ENCODE peak calls at places on chromosomes 11 and 22, in eight cellular contexts. E is fibroblast of lung; B is CD8-positive, alpha-beta memory T cell; W is cardiac muscle cell; R is CD4-positive, alpha-beta T cell; L is dorsolateral prefrontal cortex; D is transverse colon; N is mammary epithelial cell. T is an unnamed sample.

GRCh38 chr22:50184004-50184461 is 1.7 kb upstream of the TRABD start:
- DNase-seq in D (peak), R (no peak), L (no peak), N (no peak), B (peak), W (peak), E (peak), T (no peak)

GRCh38 chr11:20360650-20361049 is 2.9 kb upstream of the HTATIP2 start:
- DNase-seq in L (no peak), R (no peak), W (no peak), E (peak), B (peak), D (peak), N (peak), T (no peak)

GRCh38 chr11:69401715-69402114 is 79.7 kb upstream of the LINC01488 start:
- DNase-seq in E (no peak), B (no peak), W (no peak), D (no peak), R (no peak), N (no peak), L (no peak), T (no peak)

GRCh38 chr11:40269865-40270264 is 1189.6 kb downstream of the LRRC4C start:
- DNase-seq in L (no peak), R (no peak), B (no peak), W (no peak), E (peak), D (no peak), N (no peak), T (no peak)

GRCh38 chr11:119447664-119448242 is 24.8 kb upstream of the THY1 start:
- DNase-seq in N (peak), E (no peak), W (no peak), L (peak), R (no peak), D (no peak), B (no peak), T (no peak)

GRCh38 chr22:26707090-26707489 is 49.7 kb downstream of the MIAT start:
- DNase-seq in L (no peak), B (no peak), W (no peak), E (peak), R (no peak), D (no peak), N (no peak), T (no peak)

GRCh38 chr11:33191456-33191855 is 30.2 kb upstream of the CSTF3 start:
- DNase-seq in B (no peak), R (no peak), W (no peak), N (no peak), E (no peak), L (no peak), D (no peak), T (no peak)

GRCh38 chr11:117574551-117574950 is 222.5 kb downstream of the DSCAML1 start:
- DNase-seq in N (no peak), R (no peak), L (no peak), E (no peak), W (no peak), D (no peak), B (no peak), T (no peak)

GRCh38 chr11:115503886-115504278 is 333 bp downstream of the CADM1 start:
- DNase-seq in E (no peak), R (no peak), N (peak), W (no peak), L (no peak), D (no peak), B (no peak), T (no peak)

GRCh38 chr11:21229224-21229623 is 559.8 kb downstream of the NELL1 start:
- DNase-seq in E (no peak), L (no peak), R (no peak), W (no peak), D (no peak), B (no peak), N (no peak), T (no peak)

GRCh38 chr11:8066911-8067455 is 14.0 kb upstream of the TUB start:
- DNase-seq in N (no peak), B (no peak), W (no peak), E (peak), R (no peak), L (no peak), D (no peak), T (no peak)

GRCh38 chr22:33381531-33382406 is 323.6 kb upstream of the SYN3 start:
- DNase-seq in B (no peak), L (no peak), R (no peak), N (no peak), E (no peak), W (no peak), D (no peak), T (no peak)

GRCh38 chr11:69630009-69630870 is 10.7 kb upstream of the CCND1 start:
- DNase-seq in W (no peak), E (no peak), N (no peak), R (no peak), L (no peak), B (no peak), D (no peak), T (no peak)

GRCh38 chr11:24155792-24156191 is 341.1 kb upstream of the LUZP2 start:
- DNase-seq in R (no peak), L (no peak), N (no peak), D (no peak), E (no peak), B (no peak), W (no peak), T (no peak)

GRCh38 chr22:32311551-32312071 is 46.1 kb upstream of the RFPL3 start:
- DNase-seq in D (no peak), W (no peak), N (no peak), E (no peak), B (no peak), R (no peak), L (no peak), T (peak)

GRCh38 chr22:42925598-42925997 is 68.5 kb upstream of the ARFGAP3 start:
- DNase-seq in B (no peak), L (no peak), R (no peak), N (no peak), W (no peak), E (no peak), D (no peak), T (no peak)

GRCh38 chr11:65833297-65834030 is at the start of gene SNX32:
- DNase-seq in D (peak), L (peak), R (peak), B (peak), N (peak), E (peak), W (peak), T (peak)

GRCh38 chr11:45082744-45083543 is 63.5 kb upstream of the PRDM11 start:
- DNase-seq in N (no peak), D (no peak), R (no peak), E (no peak), W (no peak), B (no peak), L (no peak), T (no peak)

GRCh38 chr11:34644669-34645406 is 23.9 kb downstream of the EHF start:
- DNase-seq in R (no peak), W (no peak), D (no peak), B (no peak), N (peak), L (no peak), E (peak), T (peak)

GRCh38 chr22:29517215-29517908 is 36.2 kb downstream of the THOC5 start:
- DNase-seq in W (no peak), N (no peak), R (no peak), E (no peak), D (no peak), B (no peak), L (no peak), T (no peak)

GRCh38 chr22:49793871-49794270 is 33.8 kb downstream of the BRD1 start:
- DNase-seq in N (no peak), B (no peak), W (no peak), D (no peak), L (no peak), R (no peak), E (no peak), T (no peak)

GRCh38 chr11:2990617-2991476 is 1.3 kb downstream of the NAP1L4 start:
- DNase-seq in N (peak), L (no peak), E (peak), B (no peak), W (peak), D (peak), R (no peak), T (no peak)

GRCh38 chr22:24758164-24758799 is 16.2 kb downstream of the PIWIL3 start:
- DNase-seq in R (peak), D (peak), L (no peak), N (peak), E (peak), B (peak), W (peak), T (peak)

GRCh38 chr11:72834905-72835304 is 20.7 kb downstream of the ATG16L2 start:
- DNase-seq in W (no peak), R (no peak), N (no peak), L (no peak), B (no peak), D (no peak), E (no peak), T (no peak)

GRCh38 chr11:2668876-2669275 is 30.9 kb downstream of the KCNQ1OT1 start:
- DNase-seq in L (no peak), N (no peak), E (no peak), R (no peak), B (no peak), W (no peak), D (no peak), T (no peak)

GRCh38 chr11:126334665-126335462 is 20.6 kb upstream of the ST3GAL4 start:
- DNase-seq in L (no peak), B (no peak), E (peak), N (no peak), R (no peak), D (no peak), W (no peak), T (no peak)

GRCh38 chr11:100980156-100980555 is 149.5 kb downstream of the PGR start:
- DNase-seq in B (no peak), E (no peak), L (no peak), D (no peak), R (no peak), W (no peak), N (no peak), T (no peak)

GRCh38 chr22:39738746-39739145 is 154.8 kb downstream of the ENTHD1 start:
- DNase-seq in B (no peak), R (no peak), D (no peak), L (no peak), W (no peak), N (no peak), E (peak), T (no peak)

GRCh38 chr22:39502789-39503464 is 837 bp downstream of the MIEF1 start:
- DNase-seq in L (no peak), D (no peak), R (no peak), W (no peak), E (no peak), N (no peak), B (no peak), T (peak)

GRCh38 chr11:28659716-28660348 is 551.6 kb downstream of the METTL15 start:
- DNase-seq in E (no peak), D (no peak), N (no peak), W (no peak), L (no peak), R (no peak), B (no peak), T (no peak)

GRCh38 chr11:60756307-60757032 is at the start of gene MS4A15:
- DNase-seq in D (no peak), W (peak), L (no peak), N (peak), B (no peak), R (no peak), E (peak), T (no peak)

GRCh38 chr11:110422306-110422924 is 7.3 kb upstream of the FDX1 start:
- DNase-seq in L (no peak), W (no peak), D (no peak), B (no peak), R (no peak), N (no peak), E (no peak), T (no peak)

GRCh38 chr22:48477031-48477721 is 1350.5 kb downstream of the BRD1 start:
- DNase-seq in R (no peak), W (no peak), D (no peak), E (no peak), L (no peak), B (no peak), N (no peak), T (no peak)

GRCh38 chr11:26079966-26080365 is 252.0 kb upstream of the ANO3 start:
- DNase-seq in E (no peak), R (no peak), D (no peak), W (no peak), B (no peak), N (no peak), L (no peak), T (no peak)

GRCh38 chr22:23763579-23764331 is 965 bp downstream of the C22orf15 start:
- DNase-seq in N (no peak), B (peak), W (peak), E (no peak), R (peak), L (peak), D (no peak), T (no peak)

GRCh38 chr11:46722566-46723358 is 3.7 kb downstream of the F2 start:
- DNase-seq in R (no peak), E (no peak), B (no peak), N (no peak), D (no peak), L (no peak), W (no peak), T (no peak)

GRCh38 chr11:44519989-44520737 is 45.3 kb upstream of the CD82 start:
- DNase-seq in D (no peak), N (no peak), E (no peak), R (no peak), L (no peak), W (no peak), B (no peak), T (no peak)

GRCh38 chr22:44404341-44405020 is 91.7 kb upstream of the SHISAL1 start:
- DNase-seq in R (no peak), B (peak), E (no peak), W (no peak), L (peak), D (no peak), N (no peak), T (no peak)

GRCh38 chr11:67197606-67198005 is 68.7 kb upstream of the GRK2 start:
- DNase-seq in E (no peak), R (no peak), L (no peak), N (no peak), D (no peak), B (no peak), W (no peak), T (no peak)
- H3K27ac ChIP-seq in E (no peak), R (no peak), L (no peak), N (no peak), D (no peak), B (no peak), W (peak), T (no peak)

GRCh38 chr22:37024339-37025157 is 5.0 kb downstream of the MPST start:
- DNase-seq in N (no peak), W (no peak), E (no peak), R (no peak), D (peak), L (no peak), B (no peak), T (no peak)

GRCh38 chr22:37021041-37021440 is 1.5 kb downstream of the MPST start:
- DNase-seq in W (no peak), R (no peak), D (peak), B (peak), L (no peak), N (no peak), E (no peak), T (no peak)

GRCh38 chr22:37023743-37024338 is 4.3 kb downstream of the MPST start:
- DNase-seq in R (no peak), N (no peak), E (no peak), L (no peak), W (no peak), B (no peak), D (peak), T (no peak)

GRCh38 chr22:37021710-37022482 is 2.4 kb downstream of the MPST start:
- DNase-seq in N (no peak), E (peak), R (peak), B (peak), L (no peak), W (peak), D (peak), T (no peak)

GRCh38 chr22:37022483-37023337 is 3.2 kb downstream of the MPST start:
- DNase-seq in D (no peak), B (no peak), L (no peak), N (no peak), R (no peak), E (no peak), W (peak), T (no peak)
- H3K27ac ChIP-seq in D (peak), B (no peak), L (peak), N (no peak), R (no peak), E (no peak), W (no peak), T (no peak)

GRCh38 chr22:19723165-19723989 is at the start of gene GP1BB:
- DNase-seq in E (peak), N (no peak), R (no peak), D (peak), W (peak), B (no peak), L (no peak), T (no peak)
- H3K27ac ChIP-seq in E (no peak), N (no peak), R (no peak), D (no peak), W (peak), B (peak), L (no peak), T (no peak)

DNA sequence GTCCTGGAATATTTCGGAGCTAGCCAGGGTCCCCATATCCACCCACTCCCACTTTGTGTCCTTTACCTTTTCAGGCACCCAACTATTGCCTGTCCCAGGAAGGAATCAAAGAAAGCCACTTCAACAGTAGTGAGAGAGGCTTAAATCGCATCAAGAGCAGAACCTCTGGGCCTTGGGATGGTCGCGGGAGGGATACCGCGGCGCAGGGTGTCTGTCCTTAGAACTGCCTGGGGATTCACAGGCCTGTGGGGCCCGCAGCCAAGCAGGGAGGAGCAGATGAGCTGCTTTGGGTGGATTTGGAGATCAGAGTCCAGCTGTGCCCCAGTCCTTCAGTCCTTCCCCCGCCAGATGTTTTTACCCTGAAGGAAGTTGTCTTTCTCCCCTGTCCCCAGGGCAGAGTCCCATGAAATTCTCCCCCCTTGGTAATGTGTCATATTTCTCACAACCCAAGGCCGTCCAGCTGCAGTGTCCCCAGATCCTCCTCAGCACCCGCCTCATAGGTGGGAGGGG is 13.5 kb downstream of the SLCO2B1 start:
- DNase-seq in W (no peak), E (no peak), N (no peak), D (no peak), L (no peak), B (no peak), R (no peak), T (no peak)
- H3K27ac ChIP-seq in W (no peak), E (no peak), N (no peak), D (peak), L (no peak), B (no peak), R (no peak), T (no peak)

T was measured in SJSA1.